ENCODE peak calls at places on chromosomes 4 and X, in five cellular contexts. W is AG09319, Y is HTR-8/SVneo, X is NCI-H748 treated with DMSO at 0.1 percent for 48 hours, G is RPMI7951. U is an unnamed sample.
A peak's percentile ranks its signal among the peaks of the same experiment; 100 is the strongest.

GRCh38 chr4:2964077-2964471 is 703 bp downstream of the GRK4 start:
- DNase-seq in X (no peak), Y (no peak), W (no peak), G (no peak), U (no peak)

GRCh38 chrX:10622197-10622596 is 1.8 kb upstream of the MID1 start:
- DNase-seq in W (no peak), X (no peak), Y (no peak), G (no peak), U (no peak)

GRCh38 chr4:123995939-123996338 is 599.3 kb downstream of the SPRY1 start:
- DNase-seq in G (peak; percentile 72), X (no peak), Y (peak; percentile 29), W (no peak), U (peak; percentile 23)

GRCh38 chr4:67288964-67289363 is 256.3 kb downstream of the CENPC start:
- DNase-seq in Y (no peak), W (no peak), G (peak; percentile 1), X (no peak), U (peak; percentile 10)

GRCh38 chr4:107718351-107718965 is 1.6 kb downstream of the PAPSS1 start:
- DNase-seq in W (no peak), X (no peak), Y (no peak), G (peak; percentile 65), U (peak; percentile 6)

GRCh38 chr4:123505077-123505456 is 108.5 kb downstream of the SPRY1 start:
- DNase-seq in Y (no peak), G (peak; percentile 44), W (no peak), X (peak; percentile 27), U (peak; percentile 3)

GRCh38 chr4:86482296-86482695 is 111.8 kb upstream of the PTPN13 start:
- DNase-seq in Y (no peak), W (no peak), X (no peak), G (no peak), U (no peak)

GRCh38 chr4:109609431-109609830 is 49.4 kb downstream of the MCUB start:
- DNase-seq in Y (no peak), W (no peak), X (no peak), G (no peak), U (no peak)

GRCh38 chrX:8273451-8273894 is 102.4 kb upstream of the VCX2 start:
- DNase-seq in G (no peak), X (no peak), Y (no peak), W (no peak), U (no peak)

GRCh38 chrX:119238557-119238956 is 2.5 kb downstream of the PGRMC1 start:
- DNase-seq in Y (no peak), W (no peak), G (no peak), X (no peak), U (peak; percentile 1)

GRCh38 chrX:111338095-111338698 is 67.9 kb upstream of the CAPN6 start:
- DNase-seq in G (no peak), Y (no peak), X (no peak), W (no peak), U (no peak)

GRCh38 chr4:79178770-79179169 is 147.1 kb downstream of the NAA11 start:
- DNase-seq in Y (no peak), W (no peak), G (no peak), X (no peak), U (no peak)

GRCh38 chr4:30720656-30721352 is 635 bp downstream of the PCDH7 start:
- DNase-seq in G (no peak), W (no peak), Y (no peak), X (peak; percentile 43), U (peak; percentile 3)

GRCh38 chr4:119683518-119683917 is 54.9 kb upstream of the PDE5A start:
- DNase-seq in Y (no peak), W (peak; percentile 31), X (no peak), G (no peak), U (no peak)

GRCh38 chrX:72539822-72540221 is 32.8 kb downstream of the HDAC8 start:
- DNase-seq in X (no peak), W (no peak), Y (no peak), G (no peak), U (no peak)

GRCh38 chr4:139207873-139208403 is 30.9 kb upstream of the ELF2 start:
- DNase-seq in Y (no peak), G (no peak), W (no peak), X (no peak), U (no peak)

GRCh38 chrX:153414838-153415552 is 3.7 kb downstream of the ZFP92 start:
- DNase-seq in G (no peak), X (no peak), Y (no peak), W (no peak), U (no peak)

GRCh38 chrX:68409154-68409553 is 24.1 kb downstream of the OPHN1 start:
- DNase-seq in Y (no peak), X (no peak), G (no peak), W (no peak), U (no peak)